ENCODE peak calls at places on chromosomes 1 and 21, in six cellular contexts. F is transverse colon, D is psoas muscle, O is heart left ventricle, U is PC-3, Y is upper lobe of right lung. P is an unnamed sample.

GRCh38 chr1:56056438-56057312 is 522.7 kb downstream of the PLPP3 start:
- DNase-seq in F (no peak), D (no peak), O (no peak), U (peak; percentile 59), Y (no peak), P (no peak)

GRCh38 chr1:109193653-109194590 is 19.8 kb upstream of the SARS1 start:
- DNase-seq in F (peak; percentile 67), D (peak; percentile 61), O (no peak), U (peak; percentile 75), Y (peak; percentile 69), P (no peak)

GRCh38 chr1:228930479-228930957 is 195.2 kb downstream of the RHOU start:
- DNase-seq in F (no peak), D (no peak), O (no peak), U (no peak), Y (no peak), P (no peak)

GRCh38 chr1:169588785-169589485 is 2.7 kb upstream of the F5 start:
- DNase-seq in F (no peak), D (no peak), O (no peak), U (peak; percentile 80), Y (no peak), P (no peak)

GRCh38 chr1:60911980-60912692 is 170.2 kb upstream of the NFIA start:
- DNase-seq in F (no peak), D (peak; percentile 66), O (peak; percentile 47), U (no peak), Y (no peak), P (no peak)

GRCh38 chr1:168304865-168305264 is 24.2 kb downstream of the TBX19 start:
- DNase-seq in F (no peak), D (no peak), O (no peak), U (no peak), Y (no peak), P (no peak)

GRCh38 chr1:62285984-62286481 is 33.2 kb downstream of the KANK4 start:
- DNase-seq in F (no peak), D (no peak), O (no peak), U (peak; percentile 19), Y (no peak), P (no peak)

GRCh38 chr1:39354572-39354971 is 136.9 kb upstream of the BMP8A start:
- DNase-seq in F (no peak), D (no peak), O (no peak), U (peak; percentile 5), Y (no peak), P (no peak)

GRCh38 chr1:40030528-40031135 is 9.9 kb upstream of the CAP1 start:
- DNase-seq in F (no peak), D (no peak), O (no peak), U (peak; percentile 71), Y (no peak), P (no peak)

GRCh38 chr1:6447818-6448748 is 17.9 kb downstream of the TNFRSF25 start:
- DNase-seq in F (peak; percentile 74), D (no peak), O (no peak), U (peak; percentile 49), Y (no peak), P (peak; percentile 53)

GRCh38 chr1:86499987-86500593 is 31.4 kb downstream of the CLCA1 start:
- DNase-seq in F (no peak), D (no peak), O (no peak), U (peak; percentile 63), Y (no peak), P (no peak)

GRCh38 chr1:174358344-174358743 is 89.4 kb upstream of the GPR52 start:
- DNase-seq in F (no peak), D (no peak), O (no peak), U (peak; percentile 17), Y (no peak), P (no peak)

GRCh38 chr1:43312212-43312623 is 11.4 kb downstream of the TIE1 start:
- DNase-seq in F (no peak), D (no peak), O (no peak), U (no peak), Y (peak; percentile 55), P (no peak)

GRCh38 chr1:147600119-147601111 is 59.1 kb downstream of the BCL9 start:
- DNase-seq in F (no peak), D (no peak), O (no peak), U (peak; percentile 64), Y (no peak), P (no peak)

GRCh38 chr1:112808861-112809684 is 93.9 kb upstream of the PPM1J start:
- DNase-seq in F (peak; percentile 82), D (peak; percentile 80), O (peak; percentile 74), U (peak; percentile 86), Y (peak; percentile 88), P (peak; percentile 7)

GRCh38 chr1:8941906-8942305 is 3.8 kb upstream of the CA6 start:
- DNase-seq in F (no peak), D (no peak), O (no peak), U (peak; percentile 79), Y (no peak), P (no peak)

GRCh38 chr1:208159542-208160258 is 84.5 kb downstream of the PLXNA2 start:
- DNase-seq in F (no peak), D (peak; percentile 91), O (no peak), U (no peak), Y (no peak), P (no peak)

GRCh38 chr1:155657463-155657862 is 31.1 kb downstream of the YY1AP1 start:
- DNase-seq in F (no peak), D (no peak), O (no peak), U (peak; percentile 11), Y (no peak), P (no peak)

GRCh38 chr1:152959801-152960451 is 10.5 kb upstream of the SPRR4 start:
- DNase-seq in F (no peak), D (no peak), O (no peak), U (peak; percentile 11), Y (no peak), P (no peak)

GRCh38 chr1:171219751-171220385 is 28.4 kb upstream of the FMO1 start:
- DNase-seq in F (no peak), D (no peak), O (no peak), U (peak; percentile 34), Y (no peak), P (no peak)

GRCh38 chr1:95033843-95034242 is 38.9 kb downstream of the ALG14 start:
- DNase-seq in F (no peak), D (no peak), O (no peak), U (no peak), Y (no peak), P (no peak)

GRCh38 chr1:218656301-218657037 is 311.3 kb downstream of the TGFB2 start:
- DNase-seq in F (no peak), D (no peak), O (no peak), U (peak; percentile 94), Y (no peak), P (no peak)

GRCh38 chr1:32447469-32448185 is 17.2 kb upstream of the ZBTB8B start:
- DNase-seq in F (no peak), D (no peak), O (no peak), U (peak; percentile 6), Y (no peak), P (no peak)

GRCh38 chr1:37473431-37474050 is 839 bp upstream of the ZC3H12A start:
- DNase-seq in F (no peak), D (no peak), O (no peak), U (peak; percentile 31), Y (no peak), P (no peak)

GRCh38 chr21:41953831-41954653 is at the start of gene C2CD2:
- DNase-seq in F (peak; percentile 65), D (peak; percentile 80), O (peak; percentile 80), U (peak; percentile 79), Y (peak; percentile 89), P (no peak)

GRCh38 chr1:214920337-214920736 is 162.2 kb upstream of the KCNK2 start:
- DNase-seq in F (no peak), D (no peak), O (no peak), U (no peak), Y (no peak), P (no peak)

GRCh38 chr1:200737647-200738296 is 921 bp upstream of the CAMSAP2 start:
- DNase-seq in F (no peak), D (no peak), O (no peak), U (no peak), Y (no peak), P (no peak)
- H3K4me3 ChIP-seq in F (no peak overlapping the region), D (peak overlapping the region; percentile 97), O (peak overlapping the region; percentile 93), U (peak overlapping the region; percentile 70), Y (peak overlapping the region; percentile 78), P (no peak overlapping the region)

DNA sequence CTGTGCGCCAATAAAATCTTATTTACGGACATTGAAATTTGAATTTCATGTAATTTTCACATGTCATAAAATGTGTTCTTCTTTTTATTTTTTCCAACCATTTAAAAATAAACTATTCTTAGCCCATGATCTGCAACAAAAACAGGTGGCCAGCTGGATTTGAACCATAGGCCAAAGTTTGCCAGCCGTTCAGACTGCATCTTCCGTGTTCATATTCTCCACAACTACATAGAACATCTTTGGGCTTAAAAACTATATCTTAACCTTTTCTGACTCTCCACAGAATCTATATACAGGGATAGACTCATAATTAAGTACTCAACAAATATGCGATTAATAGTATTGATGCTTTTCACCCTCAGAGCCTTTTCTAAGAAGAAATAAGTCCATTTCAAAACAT is 81.2 kb upstream of the RALGPS2 start:
- DNase-seq in F (no peak), D (no peak), O (no peak), U (no peak), Y (no peak), P (no peak)
- H3K27ac ChIP-seq in F (no peak overlapping the region), D (no peak overlapping the region), O (no peak overlapping the region), U (no peak overlapping the region), Y (no peak overlapping the region), P (no peak overlapping the region)

DNA sequence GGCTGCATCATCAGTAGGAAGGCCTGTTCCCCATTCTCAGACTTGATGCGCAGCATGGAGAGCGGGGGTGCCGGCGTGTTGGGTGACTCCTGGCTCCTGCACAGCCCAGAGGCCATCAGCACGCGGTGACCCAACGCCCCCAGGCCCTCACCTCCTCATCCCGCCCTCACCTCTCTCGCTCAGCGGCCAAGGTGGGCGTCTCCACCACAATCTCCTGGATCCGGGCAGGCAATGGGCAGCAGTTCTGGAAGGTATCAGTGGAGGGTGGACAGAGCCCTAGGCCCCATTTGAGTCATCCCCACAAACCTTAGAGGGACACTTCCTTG is 2.8 kb downstream of the SH3BGRL3 start:
- DNase-seq in F (no peak), D (no peak), O (no peak), U (no peak), Y (no peak), P (no peak)
- H3K4me1 ChIP-seq in F (peaks cover 29% of the 10 kb centered on the region), D (peaks cover 68% of the 10 kb centered on the region), O (peaks cover 12% of the 10 kb centered on the region), U (peaks cover 61% of the 10 kb centered on the region), Y (peaks cover 67% of the 10 kb centered on the region), P (peaks cover 92% of the 10 kb centered on the region)

DNA sequence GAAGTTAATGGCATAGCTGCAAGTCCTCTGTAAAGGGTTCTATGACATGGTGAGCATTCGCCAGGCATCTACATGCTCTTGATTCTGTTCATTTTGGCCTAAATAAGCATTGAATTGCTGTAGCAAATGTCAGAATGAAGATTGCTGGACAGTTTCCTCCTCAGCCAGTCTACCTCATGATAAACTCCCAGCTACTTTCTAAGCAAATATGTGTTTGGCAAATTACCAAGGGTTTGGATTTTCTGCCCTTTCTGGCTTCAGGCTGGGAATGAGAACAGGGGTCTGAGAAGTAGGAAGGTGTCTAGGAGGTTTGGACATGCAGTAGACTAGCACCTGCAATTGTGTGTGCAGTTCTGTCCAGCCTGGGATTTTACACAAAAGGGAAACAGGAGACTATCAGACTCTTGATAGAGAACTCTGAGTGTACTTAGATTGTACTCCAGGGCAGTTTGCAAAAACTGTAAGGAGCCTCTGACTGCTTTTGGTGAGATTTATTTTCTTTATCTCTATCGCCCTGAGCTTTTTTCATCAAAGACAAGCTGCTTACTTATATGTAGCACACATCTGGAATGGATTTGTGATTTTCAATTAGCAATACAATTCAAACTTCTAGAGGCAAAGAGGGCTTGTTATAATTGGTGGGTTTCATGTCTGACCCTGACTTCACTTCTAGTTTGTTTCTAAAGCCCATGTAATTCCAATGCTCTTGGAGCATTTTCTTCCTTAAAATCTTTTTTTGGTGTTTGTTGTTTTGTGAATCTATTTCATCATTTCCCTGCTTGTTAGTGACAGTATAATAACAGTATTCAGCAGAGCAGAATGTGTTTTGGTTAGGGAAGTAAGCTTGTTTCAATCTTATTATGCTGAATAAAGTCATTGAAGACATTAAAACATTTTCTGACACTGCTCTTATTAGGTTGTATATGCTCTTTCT is 150.8 kb downstream of the VPS13D start:
- DNase-seq in F (no peak), D (no peak), O (no peak), U (peak; percentile 61), Y (no peak), P (no peak)
- H3K4me3 ChIP-seq in F (no peak overlapping the region), D (no peak overlapping the region), O (no peak overlapping the region), U (peak overlapping the region; percentile 39), Y (no peak overlapping the region), P (no peak overlapping the region)